ENCODE peak calls at places on chromosome 3, in six cellular contexts. N, F, B, Q, H and P are unnamed samples. For H3K4me1, the result is how much of the 10 kb centered on the place peaks cover.

GRCh38 chr3:140863481-140864084 is 78.1 kb upstream of the SLC25A36 start:
- DNase-seq in H (peak), Q (peak), B (peak), N (peak), F (peak), P (peak)

GRCh38 chr3:54133196-54133595 is 10.8 kb downstream of the CACNA2D3 start:
- DNase-seq in H (no peak), N (no peak), F (no peak), Q (no peak), B (no peak), P (no peak)

GRCh38 chr3:140342668-140343067 is 335.2 kb upstream of the TRIM42 start:
- DNase-seq in F (no peak), H (no peak), Q (no peak), N (no peak), B (no peak), P (no peak)

GRCh38 chr3:153631664-153632063 is 469.6 kb downstream of the RAP2B start:
- DNase-seq in H (no peak), N (no peak), B (no peak), F (no peak), Q (no peak), P (no peak)

GRCh38 chr3:168864107-168865021 is 768.6 kb upstream of the GOLIM4 start:
- DNase-seq in B (no peak), H (no peak), Q (no peak), N (no peak), F (no peak), P (no peak)

GRCh38 chr3:18988619-18989229 is 159.6 kb upstream of the KCNH8 start:
- DNase-seq in Q (no peak), H (no peak), N (peak), B (peak), F (no peak), P (peak)

GRCh38 chr3:13891492-13892073 is 11.7 kb upstream of the WNT7A start:
- DNase-seq in Q (no peak), B (no peak), H (peak), N (no peak), F (peak), P (no peak)

GRCh38 chr3:194740859-194741486 is 55.3 kb downstream of the FAM43A start:
- DNase-seq in H (no peak), N (peak), F (no peak), B (peak), Q (peak), P (no peak)

GRCh38 chr3:27526614-27527315 is 42.6 kb upstream of the SLC4A7 start:
- DNase-seq in F (no peak), Q (no peak), N (no peak), H (no peak), B (no peak), P (no peak)

GRCh38 chr3:16369247-16369646 is 104.2 kb downstream of the OXNAD1 start:
- DNase-seq in N (no peak), B (peak), F (no peak), Q (no peak), H (no peak), P (no peak)

GRCh38 chr3:49410102-49410843 is 1.5 kb downstream of the RHOA start:
- DNase-seq in Q (no peak), N (no peak), H (no peak), B (no peak), F (no peak), P (no peak)

GRCh38 chr3:176430244-176430893 is 766.9 kb downstream of the TBL1XR1 start:
- DNase-seq in B (peak), F (peak), Q (peak), N (peak), H (no peak), P (peak)

GRCh38 chr3:121651684-121652083 is 9.0 kb downstream of the HCLS1 start:
- DNase-seq in B (peak), F (no peak), Q (no peak), N (peak), H (no peak), P (no peak)

GRCh38 chr3:17047162-17047561 is 162.4 kb downstream of the PLCL2 start:
- DNase-seq in F (no peak), H (peak), N (no peak), Q (no peak), B (no peak), P (no peak)

GRCh38 chr3:60577601-60578000 is 673.7 kb downstream of the FHIT start:
- DNase-seq in B (no peak), H (no peak), F (no peak), Q (no peak), N (no peak), P (no peak)

GRCh38 chr3:64440498-64440897 is 215.2 kb upstream of the PRICKLE2 start:
- DNase-seq in N (no peak), F (no peak), H (no peak), B (peak), Q (peak), P (no peak)

GRCh38 chr3:69032737-69033136 is 19.3 kb upstream of the EOGT start:
- DNase-seq in B (no peak), H (no peak), Q (no peak), N (no peak), F (no peak), P (no peak)

GRCh38 chr3:178623666-178624255 is 87.5 kb downstream of the KCNMB2 start:
- DNase-seq in B (peak), N (no peak), Q (no peak), H (no peak), F (no peak), P (no peak)

DNA sequence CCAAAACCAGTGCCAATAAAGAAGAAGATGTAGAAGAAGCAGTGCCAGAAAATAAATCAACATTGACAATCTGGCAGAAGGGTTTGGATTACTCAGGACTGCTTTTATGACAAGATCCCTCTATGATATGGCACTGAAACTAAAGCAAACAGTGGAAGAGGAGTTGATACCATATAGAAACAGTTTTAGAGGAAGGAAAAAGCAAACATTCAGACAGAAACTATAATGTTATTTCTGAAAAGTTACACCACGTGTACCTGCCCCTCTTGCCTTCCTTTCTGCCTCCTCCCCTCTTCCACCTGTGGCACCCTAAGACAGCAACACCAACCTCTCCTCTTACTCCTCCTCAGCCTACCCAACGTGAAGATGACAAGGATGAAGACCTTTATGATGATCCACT is 63.0 kb downstream of the SFMBT1 start:
- DNase-seq in F (no peak), H (no peak), Q (no peak), B (peak), N (no peak), P (no peak)
- H3K4me1 ChIP-seq in F (under half), H (under half), Q (under half), B (under half), N (under half), P (under half)

GRCh38 chr3:39177708-39178332 is 14.6 kb downstream of the XIRP1 start:
- DNase-seq in Q (peak), H (peak), B (peak), N (peak), F (peak), P (peak)
- H3K9ac ChIP-seq in Q (peak), H (no peak), B (no peak), N (peak), F (peak), P (peak)

DNA sequence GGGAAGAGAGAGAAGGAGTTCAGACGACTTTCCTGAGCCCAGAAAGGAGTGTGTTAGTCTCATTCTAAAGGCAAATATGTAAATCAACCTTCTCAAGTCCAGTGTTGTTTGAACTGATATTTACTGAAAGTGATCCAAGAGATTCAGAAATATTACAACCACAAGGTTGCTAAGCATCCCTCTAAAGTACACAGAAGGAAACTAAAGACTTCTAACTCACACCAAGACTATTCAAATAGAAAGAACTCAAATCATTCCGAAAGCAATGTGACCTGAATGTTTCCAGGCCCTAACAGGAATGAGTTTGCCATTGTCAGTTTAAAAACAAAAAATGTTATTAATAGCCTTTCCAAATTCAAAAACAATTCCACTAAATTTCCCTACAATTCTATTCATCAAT is 56.9 kb upstream of the VGLL3 start:
- DNase-seq in B (no peak), N (no peak), H (no peak), F (no peak), Q (no peak), P (no peak)
- H2AFZ ChIP-seq in B (no peak), N (no peak), H (no peak), F (no peak), Q (no peak), P (no peak)

DNA sequence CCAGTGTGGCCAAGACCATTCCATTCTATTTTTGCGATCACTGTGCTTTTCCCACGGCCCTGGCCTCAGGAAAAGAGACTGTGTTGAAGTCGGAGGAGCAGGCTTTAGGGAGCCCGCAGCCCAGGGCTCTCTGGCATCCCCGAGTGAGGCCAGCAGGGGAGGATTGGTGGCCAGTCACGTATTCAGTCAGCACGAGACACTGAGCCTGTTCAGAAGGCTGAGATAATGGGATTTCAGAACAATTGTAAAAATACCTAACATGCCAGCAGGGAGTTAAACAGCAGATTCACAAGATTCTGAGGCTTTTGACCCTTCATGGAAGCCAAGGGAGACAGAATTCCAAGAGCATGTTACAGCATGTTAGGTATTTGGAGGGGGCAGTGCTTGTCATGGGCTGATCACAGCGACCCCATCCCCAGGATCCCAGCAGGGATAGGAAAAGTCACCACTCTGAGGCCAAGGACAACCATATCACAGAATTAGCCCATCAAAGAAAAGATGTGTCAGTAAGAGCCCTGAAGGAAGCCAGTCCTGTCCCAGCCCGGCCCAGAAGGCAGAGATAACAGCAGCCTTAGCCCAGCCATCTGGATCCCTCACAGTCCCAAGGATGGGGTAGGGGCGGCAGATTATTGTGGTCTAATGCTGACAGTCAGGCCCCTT is 40.6 kb downstream of the AMOTL2 start:
- DNase-seq in H (peak), Q (peak), F (no peak), B (no peak), N (peak), P (no peak)
- H3K4me1 ChIP-seq in H (under half), Q (half or more), F (under half), B (under half), N (half or more), P (under half)

DNA sequence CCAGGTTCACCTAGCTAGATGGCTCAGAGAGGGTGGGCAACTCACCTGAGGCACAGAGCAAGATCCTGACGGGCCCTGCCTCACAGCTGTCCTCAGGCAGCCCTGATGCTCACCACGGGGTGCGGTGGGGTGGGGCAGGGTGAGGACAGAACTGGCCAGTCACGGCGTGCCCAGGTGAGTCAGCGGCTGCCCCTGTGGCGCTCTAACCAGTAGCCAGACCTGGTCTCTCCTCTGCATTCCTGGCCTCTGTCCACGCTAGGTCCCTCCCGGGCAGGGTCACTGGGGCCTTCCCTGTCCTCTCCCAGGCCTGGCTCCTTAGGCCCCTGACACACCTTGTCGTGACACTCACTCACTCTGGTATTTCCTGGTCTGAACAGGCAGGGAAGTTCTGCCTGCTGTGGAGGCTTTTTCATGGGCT is 904 bp downstream of the ALS2CL start:
- DNase-seq in F (no peak), N (no peak), Q (no peak), H (peak), B (peak), P (no peak)
- H3K9ac ChIP-seq in F (peak), N (no peak), Q (peak), H (no peak), B (peak), P (no peak)

GRCh38 chr3:144771401-144771870 is 799.8 kb downstream of the DIPK2A start:
- DNase-seq in B (no peak), H (no peak), N (no peak), F (no peak), Q (no peak), P (no peak)

GRCh38 chr3:144770291-144770690 is 798.7 kb downstream of the DIPK2A start:
- DNase-seq in N (no peak), B (no peak), H (no peak), Q (no peak), F (no peak), P (no peak)

GRCh38 chr3:144773344-144773743 is 801.7 kb downstream of the DIPK2A start:
- DNase-seq in F (no peak), Q (no peak), B (no peak), N (no peak), H (no peak), P (no peak)

GRCh38 chr3:144770813-144771400 is 799.3 kb downstream of the DIPK2A start:
- DNase-seq in F (no peak), B (peak), Q (peak), H (no peak), N (peak), P (peak)

GRCh38 chr3:144772372-144772771 is 800.7 kb downstream of the DIPK2A start:
- DNase-seq in N (no peak), B (no peak), F (no peak), H (no peak), Q (no peak), P (no peak)
- H2AFZ ChIP-seq in N (no peak), B (no peak), F (no peak), H (no peak), Q (no peak), P (no peak)

GRCh38 chr3:117865338-117865737 is 1155.8 kb downstream of the TUSC7 start:
- DNase-seq in B (peak), N (no peak), F (no peak), Q (no peak), H (no peak), P (no peak)
- H3K4me1 ChIP-seq in B (under half), N (under half), F (under half), Q (under half), H (under half), P (under half)

DNA sequence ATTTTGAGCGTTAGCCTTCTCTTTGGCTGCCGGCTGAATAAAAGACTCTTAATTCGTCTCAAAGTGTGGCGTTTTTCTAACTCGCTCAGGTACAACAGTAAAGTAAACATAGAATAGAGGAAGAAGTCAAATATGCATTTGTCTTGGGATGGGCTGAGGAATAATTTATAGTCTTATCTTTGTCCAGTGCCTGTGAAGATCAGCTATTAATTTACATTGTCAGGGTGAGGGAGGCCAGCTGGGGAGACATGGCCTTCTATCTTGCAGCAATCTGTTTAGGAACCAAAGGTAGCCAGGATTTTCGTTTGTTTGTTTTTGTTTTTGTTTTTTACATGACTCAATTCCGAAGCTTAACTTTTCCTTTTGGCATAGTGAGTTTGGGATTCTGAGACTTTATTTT is 100.2 kb downstream of the VPS8 start:
- DNase-seq in Q (no peak), F (no peak), N (no peak), H (no peak), B (no peak), P (no peak)
- H3K9ac ChIP-seq in Q (no peak), F (no peak), N (no peak), H (no peak), B (no peak), P (no peak)

GRCh38 chr3:119660474-119661150 is at the start of gene POPDC2:
- DNase-seq in H (no peak), Q (no peak), F (no peak), N (no peak), B (no peak), P (no peak)
- H2AFZ ChIP-seq in H (no peak), Q (no peak), F (no peak), N (no peak), B (no peak), P (no peak)

DNA sequence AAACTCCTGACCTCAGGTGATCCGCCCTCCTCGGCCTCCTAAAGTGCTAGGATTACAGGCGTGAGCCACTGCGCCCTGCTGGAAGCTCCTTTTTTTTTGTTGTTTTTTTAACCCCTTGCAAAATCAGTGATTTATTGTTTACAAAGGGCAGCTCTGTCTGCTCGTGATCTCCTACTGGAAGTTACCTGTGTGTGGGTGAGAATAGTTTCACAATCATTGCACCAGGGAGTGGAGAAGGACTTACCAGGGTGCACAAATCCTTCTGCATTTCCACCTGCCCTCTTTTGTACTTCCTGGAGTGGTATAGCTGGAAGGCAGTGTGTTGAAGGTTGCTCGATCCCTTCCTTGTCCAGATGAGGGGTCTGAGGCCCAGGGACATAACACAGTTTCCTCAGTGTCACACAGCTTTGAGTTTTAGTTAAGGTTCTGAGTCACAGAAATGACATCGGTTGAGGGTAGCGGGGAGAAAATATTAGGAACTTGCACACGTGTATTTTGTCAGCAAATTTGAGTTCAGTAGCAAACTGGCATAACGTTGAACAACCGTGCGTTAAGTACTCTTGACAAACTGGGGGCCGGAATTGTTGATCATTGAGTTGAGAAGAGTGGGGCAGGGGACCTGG is 11.3 kb upstream of the TRAK1 start:
- DNase-seq in F (no peak), N (peak), H (no peak), B (peak), Q (no peak), P (no peak)
- H3K4me1 ChIP-seq in F (under half), N (under half), H (under half), B (under half), Q (under half), P (under half)